ENCODE peak calls at places on chromosome 14, in four cellular contexts. K is A549, Z is HepG2, Q is K562. I is an unnamed sample.

GRCh38 chr14:104078031-104078455 is 7.5 kb upstream of the ASPG start:
- DNase-seq in K (peak), Z (peak), Q (peak), I (peak)

GRCh38 chr14:51410846-51411245 is 170.8 kb downstream of the TMX1 start:
- DNase-seq in Q (no peak), K (no peak), Z (no peak), I (no peak)

GRCh38 chr14:21734457-21735074 is 60.9 kb upstream of the OR4E1 start:
- DNase-seq in Z (peak), Q (peak), K (peak), I (peak)

GRCh38 chr14:24274101-24274543 is 2.7 kb upstream of the RABGGTA start:
- DNase-seq in Z (no peak), Q (peak), K (no peak), I (peak)

GRCh38 chr14:80658733-80659132 is 282.8 kb downstream of the CEP128 start:
- DNase-seq in K (no peak), Q (no peak), Z (peak), I (no peak)

GRCh38 chr14:71354801-71355200 is 447.5 kb downstream of the PCNX1 start:
- DNase-seq in Q (no peak), K (no peak), Z (no peak), I (no peak)

GRCh38 chr14:20332386-20332945 is 613 bp downstream of the CCNB1IP1 start:
- DNase-seq in K (no peak), Q (peak), Z (peak), I (no peak)

GRCh38 chr14:53890611-53891091 is 66.0 kb downstream of the BMP4 start:
- DNase-seq in K (no peak), Z (peak), Q (no peak), I (no peak)

GRCh38 chr14:65482769-65483438 is 70.4 kb downstream of the FUT8 start:
- DNase-seq in Z (no peak), K (no peak), Q (peak), I (no peak)

GRCh38 chr14:63192085-63192484 is 12.2 kb upstream of the RHOJ start:
- DNase-seq in Z (no peak), Q (no peak), K (no peak), I (no peak)

GRCh38 chr14:63470877-63471565 is 72.2 kb downstream of the PPP2R5E start:
- DNase-seq in K (peak), Q (no peak), Z (peak), I (peak)

GRCh38 chr14:53764846-53765245 is 191.8 kb downstream of the BMP4 start:
- DNase-seq in Q (no peak), K (no peak), Z (peak), I (no peak)

GRCh38 chr14:100065161-100065871 is at the start of gene EVL:
- DNase-seq in Q (peak), Z (no peak), K (no peak), I (peak)

GRCh38 chr14:100066984-100067383 is 1.8 kb downstream of the EVL start:
- DNase-seq in K (no peak), Z (no peak), Q (peak), I (no peak)

GRCh38 chr14:100067971-100068959 is 3.0 kb downstream of the EVL start:
- DNase-seq in K (no peak), Q (peak), Z (no peak), I (peak)

GRCh38 chr14:100067481-100067880 is 2.3 kb downstream of the EVL start:
- DNase-seq in K (no peak), Z (no peak), Q (no peak), I (no peak)

GRCh38 chr14:100065942-100066574 is 836 bp downstream of the EVL start:
- DNase-seq in Z (no peak), K (no peak), Q (peak), I (peak)
- TF ChIP-seq POLR2AphosphoS2 in Z (no peak), K (no peak), Q (no peak), I (peak)

DNA sequence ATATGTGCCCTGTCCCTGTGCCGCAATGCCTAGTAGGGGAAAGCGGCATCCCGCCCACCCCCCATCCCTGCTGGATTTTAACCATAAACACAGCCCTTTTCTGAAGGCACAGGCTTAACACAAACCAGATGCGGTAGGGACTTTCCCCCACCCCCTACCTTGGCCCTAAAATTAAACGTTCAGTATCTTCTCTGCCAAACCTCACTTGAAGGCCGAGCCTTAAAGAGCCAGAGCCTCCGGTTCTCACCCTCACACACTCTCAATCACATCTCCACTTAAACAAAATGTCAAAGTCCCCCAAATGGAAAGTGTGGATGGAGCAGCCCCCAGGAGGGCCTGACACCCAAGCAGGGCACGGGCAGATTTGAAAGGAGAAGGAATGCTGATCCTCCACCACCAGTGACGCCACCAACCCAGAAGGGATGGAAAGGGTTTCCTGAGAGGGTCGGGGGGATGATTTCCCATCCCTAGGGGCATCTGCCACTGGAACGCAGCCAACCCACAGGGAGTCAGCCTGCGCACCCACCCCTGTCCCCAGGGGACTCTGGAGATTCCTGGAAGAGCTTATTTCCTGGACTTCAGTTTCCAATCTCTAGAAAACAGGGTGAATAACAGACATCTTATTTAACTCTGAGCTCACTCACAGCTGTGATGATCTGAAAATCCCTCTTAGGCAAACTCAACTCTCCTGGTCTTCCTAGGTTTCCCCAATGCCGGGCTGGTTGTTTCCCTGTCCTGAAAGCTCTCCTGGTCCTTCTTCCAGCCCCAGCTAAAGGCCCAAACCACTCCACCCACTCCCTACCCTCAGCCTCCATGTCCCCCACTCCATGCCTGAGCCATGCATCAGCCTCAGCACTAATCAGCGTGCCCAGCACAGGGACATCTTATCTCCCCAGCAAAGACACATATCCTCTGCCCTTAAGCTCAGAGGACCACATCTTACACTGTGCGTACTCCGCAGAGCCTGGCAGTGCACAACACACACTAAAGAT is 26.3 kb downstream of the ACTN1 start:
- DNase-seq in K (no peak), Z (no peak), Q (peak), I (no peak)
- TF ChIP-seq POLR2AphosphoS2 in K (no peak), Z (no peak), Q (no peak), I (no peak)

GRCh38 chr14:103021817-103022668 is 35.3 kb downstream of the CDC42BPB start:
- DNase-seq in Z (no peak), Q (no peak), K (no peak), I (no peak)
- TF ChIP-seq POLR2AphosphoS2 in Z (no peak), Q (no peak), K (no peak), I (no peak)

GRCh38 chr14:35879141-35879648 is 53.1 kb downstream of the BRMS1L start:
- DNase-seq in Z (no peak), K (no peak), Q (no peak), I (no peak)
- TF ChIP-seq POLR2AphosphoS2 in Z (no peak), K (no peak), Q (no peak), I (no peak)

GRCh38 chr14:50357124-50357523 is 39.6 kb downstream of the CDKL1 start:
- DNase-seq in K (no peak), Z (no peak), Q (no peak), I (no peak)
- TF ChIP-seq POLR2AphosphoS2 in K (no peak), Z (no peak), Q (no peak), I (no peak)

GRCh38 chr14:91872517-91873470 is 5.5 kb upstream of the TC2N start:
- DNase-seq in Q (no peak), Z (no peak), K (peak), I (no peak)
- TF ChIP-seq POLR2AphosphoS2 in Q (no peak), Z (no peak), K (no peak), I (no peak)

GRCh38 chr14:79464468-79464867 is 746.8 kb downstream of the DIO2 start:
- DNase-seq in K (no peak), Q (no peak), Z (no peak), I (no peak)
- TF ChIP-seq POLR2AphosphoS2 in K (no peak), Q (no peak), Z (no peak), I (no peak)

GRCh38 chr14:75426332-75427125 is 1.3 kb upstream of the JDP2 start:
- DNase-seq in Q (no peak), K (no peak), Z (peak), I (peak)
- TF ChIP-seq POLR2AphosphoS2 in Q (no peak), K (no peak), Z (no peak), I (no peak)

DNA sequence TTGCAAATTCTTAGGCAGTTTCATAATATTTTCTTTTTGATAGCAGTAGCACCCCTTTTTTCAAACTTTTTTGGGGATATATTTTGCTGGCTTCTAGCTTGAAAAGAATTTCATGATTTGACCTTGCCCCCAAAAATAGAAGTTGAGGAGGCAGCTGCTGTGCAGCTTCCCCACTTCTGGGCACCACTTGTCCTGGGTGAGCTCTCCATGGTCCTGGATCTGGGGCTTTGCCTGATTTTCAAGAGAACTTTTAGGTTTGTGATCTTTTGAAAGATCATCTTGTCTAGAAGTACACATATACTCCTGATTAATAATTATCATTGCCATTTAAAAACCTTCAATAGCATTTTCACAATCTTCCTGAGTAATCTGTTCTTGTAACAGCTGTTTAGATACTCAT is 271.6 kb downstream of the NPAS3 start:
- DNase-seq in Q (peak), Z (no peak), K (no peak), I (no peak)
- TF ChIP-seq POLR2AphosphoS2 in Q (no peak), Z (no peak), K (no peak), I (no peak)

I was measured in GM12878.